ENCODE peak calls at places on chromosomes 7 and 10, in nine cellular contexts. C, Q, P, Z, D, M, K, E and J are unnamed samples. For H3K9me3, the result is how much of the 10 kb centered on the place peaks cover.

GRCh38 chr10:76306859-76307258 is 875.4 kb downstream of the LRMDA start:
- DNase-seq in D (no peak), Q (peak), K (no peak), E (no peak), Z (no peak), M (no peak), C (no peak), P (no peak), J (no peak)

GRCh38 chr7:240887-241421 is 48.6 kb downstream of the FAM20C start:
- DNase-seq in P (peak), E (no peak), K (no peak), Q (peak), D (peak), M (peak), Z (no peak), C (no peak), J (no peak)

GRCh38 chr7:112334366-112334765 is 115.9 kb upstream of the IFRD1 start:
- DNase-seq in D (no peak), C (no peak), K (no peak), Z (no peak), P (no peak), E (no peak), M (no peak), Q (no peak), J (no peak)

GRCh38 chr10:114714281-114714741 is 56.2 kb upstream of the ABLIM1 start:
- DNase-seq in Z (no peak), Q (peak), C (no peak), M (peak), D (no peak), E (no peak), K (no peak), P (peak), J (no peak)

GRCh38 chr10:113704637-113705343 is 25.1 kb downstream of the CASP7 start:
- DNase-seq in Z (no peak), P (peak), D (peak), Q (peak), K (peak), M (peak), E (peak), C (no peak), J (peak)

GRCh38 chr7:105776068-105776790 is 100.2 kb downstream of the ATXN7L1 start:
- DNase-seq in D (peak), Q (peak), E (peak), C (peak), M (peak), K (no peak), P (peak), Z (no peak), J (no peak)

GRCh38 chr10:34281661-34282060 is 533.4 kb downstream of the PARD3 start:
- DNase-seq in M (no peak), K (no peak), C (no peak), D (no peak), Z (no peak), E (no peak), Q (no peak), P (no peak), J (no peak)

GRCh38 chr7:51376420-51377092 is 59.9 kb upstream of the COBL start:
- DNase-seq in M (no peak), C (peak), Q (peak), Z (no peak), K (no peak), P (peak), E (peak), D (no peak), J (no peak)

GRCh38 chr7:123881300-123881699 is 36.3 kb downstream of the HYAL4 start:
- DNase-seq in C (no peak), Z (no peak), P (no peak), Q (no peak), K (no peak), E (no peak), D (no peak), M (no peak), J (no peak)

GRCh38 chr10:36182059-36182654 is 540.1 kb upstream of the FZD8 start:
- DNase-seq in E (no peak), D (no peak), C (no peak), P (no peak), Z (no peak), K (no peak), M (peak), Q (no peak), J (no peak)

GRCh38 chr7:116528008-116528789 is 3.4 kb downstream of the CAV1 start:
- DNase-seq in C (no peak), K (peak), Q (peak), E (peak), Z (no peak), D (no peak), M (peak), P (peak), J (no peak)

GRCh38 chr7:47379629-47380324 is 202.1 kb downstream of the TNS3 start:
- DNase-seq in K (peak), E (peak), C (no peak), M (no peak), Q (peak), Z (no peak), P (peak), D (peak), J (peak)

GRCh38 chr7:83976302-83976701 is 218.3 kb downstream of the SEMA3A start:
- DNase-seq in Q (peak), M (peak), K (peak), D (no peak), C (no peak), E (no peak), Z (no peak), P (peak), J (peak)

GRCh38 chr7:106425017-106425719 is 140.4 kb upstream of the NAMPT start:
- DNase-seq in D (no peak), Q (peak), K (no peak), C (no peak), P (peak), M (peak), E (no peak), Z (no peak), J (no peak)

GRCh38 chr10:131938681-131939080 is 37.9 kb downstream of the PPP2R2D start:
- DNase-seq in M (no peak), P (no peak), K (no peak), Q (no peak), E (no peak), Z (no peak), C (no peak), D (no peak), J (no peak)
- TF ChIP-seq CTCF in M (no peak), P (no peak), K (no peak), Q (no peak), E (no peak), Z (no peak), C (no peak), D (no peak), J (no peak)

GRCh38 chr10:17992266-17992665 is 40.5 kb downstream of the SLC39A12 start:
- DNase-seq in Q (no peak), E (no peak), P (no peak), Z (no peak), M (no peak), K (no peak), D (no peak), C (no peak), J (no peak)
- H3K9me3 ChIP-seq in Q (under half), E (under half), P (under half), Z (under half), M (under half), K (under half), D (under half), C (under half), J (under half)

GRCh38 chr10:71770789-71771188 is 2.5 kb downstream of the VSIR start:
- DNase-seq in P (no peak), Z (no peak), K (no peak), D (no peak), E (no peak), M (no peak), C (no peak), Q (no peak), J (no peak)
- H3K4me3 ChIP-seq in P (no peak), Z (peak), K (no peak), D (no peak), E (no peak), M (no peak), C (no peak), Q (no peak), J (no peak)

GRCh38 chr7:140475747-140476333 is 3.5 kb downstream of the MKRN1 start:
- DNase-seq in K (peak), Q (peak), M (peak), C (no peak), P (peak), E (peak), D (peak), Z (no peak), J (peak)

GRCh38 chr7:140478361-140479061 is 794 bp downstream of the MKRN1 start:
- DNase-seq in M (peak), E (no peak), P (peak), C (peak), K (peak), Q (peak), D (peak), Z (peak), J (no peak)

GRCh38 chr7:140479739-140480084 is 407 bp upstream of the MKRN1 start:
- DNase-seq in K (no peak), E (no peak), M (no peak), C (no peak), D (no peak), Z (no peak), P (no peak), Q (no peak), J (no peak)

GRCh38 chr7:140476698-140477261 is 2.5 kb downstream of the MKRN1 start:
- DNase-seq in K (no peak), Z (no peak), E (no peak), P (no peak), M (no peak), Q (no peak), C (no peak), D (no peak), J (no peak)

GRCh38 chr7:140479062-140479738 is at the start of gene MKRN1:
- DNase-seq in Q (peak), M (peak), D (peak), K (peak), Z (peak), P (peak), E (peak), C (peak), J (peak)
- TF ChIP-seq CTCF in Q (no peak), M (no peak), D (no peak), K (no peak), Z (no peak), P (no peak), E (no peak), C (no peak), J (no peak)

GRCh38 chr7:158067219-158067930 is 520.2 kb downstream of the PTPRN2 start:
- DNase-seq in M (no peak), P (no peak), K (no peak), Z (no peak), D (no peak), Q (no peak), E (no peak), C (no peak), J (no peak)

GRCh38 chr7:158065340-158065739 is 522.3 kb downstream of the PTPRN2 start:
- DNase-seq in C (no peak), P (no peak), K (no peak), Q (no peak), D (no peak), E (no peak), M (no peak), Z (no peak), J (no peak)

GRCh38 chr7:158066085-158066484 is 521.5 kb downstream of the PTPRN2 start:
- DNase-seq in Z (no peak), C (no peak), Q (no peak), M (no peak), P (no peak), D (no peak), E (no peak), K (no peak), J (no peak)

GRCh38 chr7:158070222-158070920 is 517.3 kb downstream of the PTPRN2 start:
- DNase-seq in C (no peak), M (no peak), Q (no peak), Z (no peak), E (no peak), K (no peak), D (no peak), P (no peak), J (no peak)

DNA sequence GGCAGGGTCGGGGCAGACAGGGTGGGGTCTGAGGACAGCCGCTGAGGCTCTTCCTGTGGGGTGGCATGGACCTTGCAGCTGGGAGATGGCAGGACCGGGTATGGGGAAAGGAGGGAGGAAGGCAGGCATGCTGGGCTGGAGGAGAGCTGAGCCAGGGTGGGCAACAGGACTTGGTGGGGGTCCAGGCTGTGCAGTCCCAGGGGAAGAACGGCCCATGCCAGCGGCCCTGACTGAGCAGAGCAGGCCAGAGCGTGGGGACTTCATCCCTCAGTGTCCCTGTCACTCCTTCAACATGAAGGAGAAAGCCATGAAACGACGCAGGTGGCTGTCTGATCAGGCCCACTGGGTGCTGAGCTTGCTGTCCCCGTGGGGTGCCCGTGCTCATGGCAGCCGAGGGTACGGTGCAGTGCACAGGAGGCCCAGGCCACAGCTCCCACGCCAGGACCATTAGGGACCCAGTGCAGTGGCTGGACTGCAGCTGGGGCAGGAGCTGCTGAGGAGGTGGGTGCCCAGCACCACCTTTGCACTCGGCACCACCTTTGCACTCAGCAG is 519.6 kb downstream of the PTPRN2 start:
- DNase-seq in Q (no peak), Z (no peak), M (no peak), E (no peak), C (no peak), P (no peak), K (no peak), D (no peak), J (no peak)
- H3K9me3 ChIP-seq in Q (under half), Z (under half), M (under half), E (under half), C (under half), P (under half), K (under half), D (half or more), J (under half)

DNA sequence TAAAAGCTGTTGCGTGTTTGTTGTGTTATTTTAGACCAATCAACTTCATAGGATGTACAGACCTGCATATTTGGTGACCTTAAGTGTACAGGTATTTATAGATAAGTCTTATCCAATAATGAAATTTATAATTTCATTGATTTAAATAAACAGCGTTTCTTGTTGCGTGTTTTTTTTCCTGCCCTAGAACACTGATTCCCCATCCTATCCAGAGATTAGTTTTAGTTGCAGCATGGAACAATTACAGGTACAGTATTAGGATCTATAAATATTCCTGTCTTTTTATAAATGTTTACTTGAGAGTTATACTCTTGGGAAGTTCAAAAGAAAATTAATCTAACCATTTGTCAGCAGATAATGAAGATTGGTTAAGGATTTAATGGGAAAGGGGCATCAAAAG is 2.1 kb upstream of the BMI1 start:
- DNase-seq in P (no peak), Q (no peak), Z (no peak), E (no peak), M (no peak), K (no peak), C (no peak), D (no peak), J (no peak)
- H3K4me3 ChIP-seq in P (no peak), Q (no peak), Z (no peak), E (no peak), M (no peak), K (no peak), C (no peak), D (no peak), J (no peak)

GRCh38 chr7:24896031-24896433 is 83.9 kb downstream of the OSBPL3 start:
- DNase-seq in P (no peak), E (no peak), M (no peak), Z (no peak), Q (no peak), D (no peak), K (no peak), C (no peak), J (no peak)
- TF ChIP-seq CTCF in P (no peak), E (peak), M (no peak), Z (no peak), Q (no peak), D (peak), K (peak), C (no peak), J (peak)

DNA sequence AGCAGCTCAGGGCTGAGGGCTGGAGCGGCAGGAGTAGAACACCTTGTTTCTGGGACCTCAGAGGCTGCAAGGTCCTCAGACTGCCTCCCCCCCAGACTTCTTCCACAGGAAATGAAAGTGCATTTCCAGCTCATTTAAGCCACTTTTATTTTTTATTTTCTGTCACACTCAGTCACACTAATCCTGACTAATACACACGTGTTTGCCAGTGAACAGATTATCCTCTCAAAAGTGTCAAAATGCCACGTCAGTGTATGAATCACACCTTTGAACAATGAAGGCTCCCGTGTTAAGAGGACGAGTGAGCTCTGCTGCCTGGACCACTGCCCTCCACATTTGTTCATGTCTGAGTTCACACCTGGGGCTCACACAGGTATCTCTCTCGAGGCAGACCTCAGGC is 488.5 kb downstream of the DNAJB6 start:
- DNase-seq in Z (no peak), D (no peak), M (no peak), K (no peak), E (no peak), C (no peak), Q (no peak), P (no peak), J (no peak)
- H3K9me3 ChIP-seq in Z (under half), D (half or more), M (under half), K (under half), E (under half), C (under half), Q (under half), P (under half), J (under half)